ENCODE peak calls at places on chromosome 12, in four cellular contexts. One of them, this sample, is unnamed.

GRCh38 chr12:75650989-75651695 is 139.7 kb upstream of the KRR1 start:
- DNase-seq in hepatocyte: no peak
- DNase-seq in lower lobe of right lung: no peak
- DNase-seq in OCI-LY7: no peak
- DNase-seq in this sample: no peak

GRCh38 chr12:123712780-123713319 is 697 bp downstream of the ATP6V0A2 start:
- DNase-seq in hepatocyte: no peak
- DNase-seq in lower lobe of right lung: no peak
- DNase-seq in OCI-LY7: no peak
- DNase-seq in this sample: no peak

GRCh38 chr12:27338473-27338872 is 5.8 kb downstream of the BMAL2 start:
- DNase-seq in hepatocyte: no peak
- DNase-seq in lower lobe of right lung: no peak
- DNase-seq in OCI-LY7: no peak
- DNase-seq in this sample: no peak

GRCh38 chr12:51977320-51977753 is 25.8 kb downstream of the ACVR1B start:
- DNase-seq in hepatocyte: no peak
- DNase-seq in lower lobe of right lung: no peak
- DNase-seq in OCI-LY7: no peak
- DNase-seq in this sample: no peak

GRCh38 chr12:26031814-26032213 is 73.3 kb downstream of the RASSF8 start:
- DNase-seq in hepatocyte: no peak
- DNase-seq in lower lobe of right lung: no peak
- DNase-seq in OCI-LY7: no peak
- DNase-seq in this sample: no peak

GRCh38 chr12:65460076-65460475 is 181.6 kb downstream of the MSRB3 start:
- DNase-seq in hepatocyte: peak; percentile 27
- DNase-seq in lower lobe of right lung: no peak
- DNase-seq in OCI-LY7: no peak
- DNase-seq in this sample: no peak

GRCh38 chr12:64237382-64237781 is 15.3 kb upstream of the KICS2 start:
- DNase-seq in hepatocyte: no peak
- DNase-seq in lower lobe of right lung: no peak
- DNase-seq in OCI-LY7: no peak
- DNase-seq in this sample: peak; percentile 35

GRCh38 chr12:70744133-70744532 is 106.9 kb upstream of the PTPRB start:
- DNase-seq in hepatocyte: no peak
- DNase-seq in lower lobe of right lung: no peak
- DNase-seq in OCI-LY7: no peak
- DNase-seq in this sample: no peak

GRCh38 chr12:113142886-113143329 is 6.6 kb upstream of the CFAP73 start:
- DNase-seq in hepatocyte: no peak
- DNase-seq in lower lobe of right lung: no peak
- DNase-seq in OCI-LY7: no peak
- DNase-seq in this sample: no peak

GRCh38 chr12:25423355-25423754 is 129.7 kb downstream of the LMNTD1 start:
- DNase-seq in hepatocyte: peak; percentile 40
- DNase-seq in lower lobe of right lung: no peak
- DNase-seq in OCI-LY7: no peak
- DNase-seq in this sample: no peak

GRCh38 chr12:56877195-56878009 is 56.8 kb downstream of the SDR9C7 start:
- DNase-seq in hepatocyte: no peak
- DNase-seq in lower lobe of right lung: no peak
- DNase-seq in OCI-LY7: no peak
- DNase-seq in this sample: no peak

GRCh38 chr12:98154850-98155249 is 360.5 kb upstream of the TMPO start:
- DNase-seq in hepatocyte: peak; percentile 71
- DNase-seq in lower lobe of right lung: no peak
- DNase-seq in OCI-LY7: peak; percentile 53
- DNase-seq in this sample: no peak

GRCh38 chr12:52496590-52497071 is 3.6 kb upstream of the KRT6A start:
- DNase-seq in hepatocyte: no peak
- DNase-seq in lower lobe of right lung: no peak
- DNase-seq in OCI-LY7: no peak
- DNase-seq in this sample: no peak

GRCh38 chr12:123660328-123660727 is 10.6 kb upstream of the TCTN2 start:
- DNase-seq in hepatocyte: no peak
- DNase-seq in lower lobe of right lung: no peak
- DNase-seq in OCI-LY7: no peak
- DNase-seq in this sample: no peak

GRCh38 chr12:119621878-119622277 is 28.3 kb downstream of the TMEM233 start:
- DNase-seq in hepatocyte: no peak
- DNase-seq in lower lobe of right lung: no peak
- DNase-seq in OCI-LY7: no peak
- DNase-seq in this sample: peak; percentile 19

GRCh38 chr12:30806989-30807694 is 52.4 kb upstream of the CAPRIN2 start:
- DNase-seq in hepatocyte: peak; percentile 67
- DNase-seq in lower lobe of right lung: no peak
- DNase-seq in OCI-LY7: peak; percentile 63
- DNase-seq in this sample: peak; percentile 86

GRCh38 chr12:117561990-117562389 is 200.6 kb upstream of the NOS1 start:
- DNase-seq in hepatocyte: no peak
- DNase-seq in lower lobe of right lung: no peak
- DNase-seq in OCI-LY7: no peak
- DNase-seq in this sample: no peak

GRCh38 chr12:14769837-14770494 is 33.3 kb downstream of the WBP11 start:
- DNase-seq in hepatocyte: peak; percentile 89
- DNase-seq in lower lobe of right lung: peak; percentile 91
- DNase-seq in OCI-LY7: peak; percentile 95
- DNase-seq in this sample: no peak

GRCh38 chr12:90199008-90199407 is 490.4 kb upstream of the ATP2B1 start:
- DNase-seq in hepatocyte: no peak
- DNase-seq in lower lobe of right lung: no peak
- DNase-seq in OCI-LY7: no peak
- DNase-seq in this sample: no peak

GRCh38 chr12:111386891-111387290 is 18.0 kb upstream of the PHETA1 start:
- DNase-seq in hepatocyte: no peak
- DNase-seq in lower lobe of right lung: no peak
- DNase-seq in OCI-LY7: no peak
- DNase-seq in this sample: no peak

GRCh38 chr12:15278816-15279658 is 43.3 kb upstream of the PTPRO start:
- DNase-seq in hepatocyte: peak; percentile 44
- DNase-seq in lower lobe of right lung: peak; percentile 89
- DNase-seq in OCI-LY7: no peak
- DNase-seq in this sample: peak; percentile 78

GRCh38 chr12:124686001-124686884 is 118.8 kb upstream of the NCOR2 start:
- DNase-seq in hepatocyte: no peak
- DNase-seq in lower lobe of right lung: no peak
- DNase-seq in OCI-LY7: no peak
- DNase-seq in this sample: no peak

GRCh38 chr12:109462868-109463692 is 14.0 kb downstream of the KCTD10 start:
- DNase-seq in hepatocyte: peak; percentile 73
- DNase-seq in lower lobe of right lung: peak; percentile 78
- DNase-seq in OCI-LY7: no peak
- DNase-seq in this sample: peak; percentile 74

GRCh38 chr12:111410229-111411186 is 4.8 kb downstream of the SH2B3 start:
- DNase-seq in hepatocyte: no peak
- DNase-seq in lower lobe of right lung: peak; percentile 48
- DNase-seq in OCI-LY7: no peak
- DNase-seq in this sample: no peak

GRCh38 chr12:21988619-21989018 is 47.4 kb upstream of the ABCC9 start:
- DNase-seq in hepatocyte: no peak
- DNase-seq in lower lobe of right lung: no peak
- DNase-seq in OCI-LY7: no peak
- DNase-seq in this sample: no peak

GRCh38 chr12:133081408-133081806 is 684 bp downstream of the ZNF140 start:
- DNase-seq in hepatocyte: peak; percentile 10
- DNase-seq in lower lobe of right lung: no peak
- DNase-seq in OCI-LY7: peak; percentile 23
- DNase-seq in this sample: no peak

GRCh38 chr12:42447371-42447786 is 121.4 kb downstream of the PPHLN1 start:
- DNase-seq in hepatocyte: no peak
- DNase-seq in lower lobe of right lung: no peak
- DNase-seq in OCI-LY7: no peak
- DNase-seq in this sample: no peak

GRCh38 chr12:7498832-7499231 is 4.7 kb downstream of the CD163 start:
- DNase-seq in hepatocyte: no peak
- DNase-seq in lower lobe of right lung: no peak
- DNase-seq in OCI-LY7: no peak
- DNase-seq in this sample: no peak

GRCh38 chr12:132587781-132588180 is 22.6 kb downstream of the LRCOL1 start:
- DNase-seq in hepatocyte: no peak
- DNase-seq in lower lobe of right lung: no peak
- DNase-seq in OCI-LY7: no peak
- DNase-seq in this sample: no peak

GRCh38 chr12:25347716-25348261 is 97.1 kb upstream of the KRAS start:
- DNase-seq in hepatocyte: no peak
- DNase-seq in lower lobe of right lung: no peak
- DNase-seq in OCI-LY7: no peak
- DNase-seq in this sample: no peak

GRCh38 chr12:68796399-68796798 is 11.6 kb upstream of the MDM2 start:
- DNase-seq in hepatocyte: no peak
- DNase-seq in lower lobe of right lung: no peak
- DNase-seq in OCI-LY7: no peak
- DNase-seq in this sample: no peak

GRCh38 chr12:72271741-72272661 is at the start of gene TRHDE:
- DNase-seq in hepatocyte: peak; percentile 71
- DNase-seq in lower lobe of right lung: peak; percentile 68
- DNase-seq in OCI-LY7: no peak
- DNase-seq in this sample: no peak

GRCh38 chr12:105920161-105920684 is 218.5 kb downstream of the NUAK1 start:
- DNase-seq in hepatocyte: peak; percentile 13
- DNase-seq in lower lobe of right lung: no peak
- DNase-seq in OCI-LY7: no peak
- DNase-seq in this sample: no peak

GRCh38 chr12:115203661-115204060 is 519.7 kb upstream of the TBX3 start:
- DNase-seq in hepatocyte: no peak
- DNase-seq in lower lobe of right lung: no peak
- DNase-seq in OCI-LY7: no peak
- DNase-seq in this sample: no peak

GRCh38 chr12:10861366-10861765 is 12.1 kb upstream of the PRR4 start:
- DNase-seq in hepatocyte: no peak
- DNase-seq in lower lobe of right lung: no peak
- DNase-seq in OCI-LY7: no peak
- DNase-seq in this sample: no peak

GRCh38 chr12:80807640-80808288 is 91.1 kb downstream of the MYF5 start:
- DNase-seq in hepatocyte: no peak
- DNase-seq in lower lobe of right lung: no peak
- DNase-seq in OCI-LY7: no peak
- DNase-seq in this sample: no peak

GRCh38 chr12:82708507-82708906 is 21.8 kb downstream of the TMTC2 start:
- DNase-seq in hepatocyte: no peak
- DNase-seq in lower lobe of right lung: no peak
- DNase-seq in OCI-LY7: no peak
- DNase-seq in this sample: no peak

GRCh38 chr12:45388545-45388944 is 172.7 kb downstream of the ANO6 start:
- DNase-seq in hepatocyte: peak; percentile 40
- DNase-seq in lower lobe of right lung: no peak
- DNase-seq in OCI-LY7: peak; percentile 11
- DNase-seq in this sample: no peak

GRCh38 chr12:3035815-3036702 is 41.1 kb upstream of the TSPAN9 start:
- DNase-seq in hepatocyte: no peak
- DNase-seq in lower lobe of right lung: no peak
- DNase-seq in OCI-LY7: no peak
- DNase-seq in this sample: no peak
- TF ChIP-seq CTCF in hepatocyte: peak; percentile 35
- TF ChIP-seq CTCF in lower lobe of right lung: no peak
- TF ChIP-seq CTCF in OCI-LY7: peak; percentile 33
- TF ChIP-seq CTCF in this sample: peak; percentile 34

GRCh38 chr12:6135071-6135470 is 10.6 kb upstream of the VWF start:
- DNase-seq in hepatocyte: no peak
- DNase-seq in lower lobe of right lung: no peak
- DNase-seq in OCI-LY7: no peak
- DNase-seq in this sample: no peak

GRCh38 chr12:6132496-6132895 is 8.0 kb upstream of the VWF start:
- DNase-seq in hepatocyte: no peak
- DNase-seq in lower lobe of right lung: no peak
- DNase-seq in OCI-LY7: no peak
- DNase-seq in this sample: no peak

GRCh38 chr12:6133642-6134041 is 9.2 kb upstream of the VWF start:
- DNase-seq in hepatocyte: no peak
- DNase-seq in lower lobe of right lung: no peak
- DNase-seq in OCI-LY7: no peak
- DNase-seq in this sample: no peak
- H3K4me3 ChIP-seq in hepatocyte: no peak overlapping the region
- H3K4me3 ChIP-seq in lower lobe of right lung: no peak overlapping the region
- H3K4me3 ChIP-seq in OCI-LY7: no peak overlapping the region
- H3K4me3 ChIP-seq in this sample: no peak overlapping the region

GRCh38 chr12:9319044-9319841 is 111.0 kb upstream of the PZP start:
- DNase-seq in hepatocyte: no peak
- DNase-seq in lower lobe of right lung: no peak
- DNase-seq in OCI-LY7: peak; percentile 28
- DNase-seq in this sample: no peak
- TF ChIP-seq CTCF in hepatocyte: no peak
- TF ChIP-seq CTCF in lower lobe of right lung: no peak
- TF ChIP-seq CTCF in OCI-LY7: peak; percentile 46
- TF ChIP-seq CTCF in this sample: peak; percentile 27

GRCh38 chr12:94206886-94207285 is 58.5 kb downstream of the PLXNC1 start:
- DNase-seq in hepatocyte: no peak
- DNase-seq in lower lobe of right lung: no peak
- DNase-seq in OCI-LY7: no peak
- DNase-seq in this sample: peak; percentile 15

GRCh38 chr12:94211011-94211410 is 62.6 kb downstream of the PLXNC1 start:
- DNase-seq in hepatocyte: no peak
- DNase-seq in lower lobe of right lung: no peak
- DNase-seq in OCI-LY7: no peak
- DNase-seq in this sample: no peak

GRCh38 chr12:94207467-94208432 is 59.4 kb downstream of the PLXNC1 start:
- DNase-seq in hepatocyte: no peak
- DNase-seq in lower lobe of right lung: no peak
- DNase-seq in OCI-LY7: peak; percentile 83
- DNase-seq in this sample: peak; percentile 14

GRCh38 chr12:94208433-94208921 is 60.1 kb downstream of the PLXNC1 start:
- DNase-seq in hepatocyte: no peak
- DNase-seq in lower lobe of right lung: no peak
- DNase-seq in OCI-LY7: peak; percentile 22
- DNase-seq in this sample: no peak

DNA sequence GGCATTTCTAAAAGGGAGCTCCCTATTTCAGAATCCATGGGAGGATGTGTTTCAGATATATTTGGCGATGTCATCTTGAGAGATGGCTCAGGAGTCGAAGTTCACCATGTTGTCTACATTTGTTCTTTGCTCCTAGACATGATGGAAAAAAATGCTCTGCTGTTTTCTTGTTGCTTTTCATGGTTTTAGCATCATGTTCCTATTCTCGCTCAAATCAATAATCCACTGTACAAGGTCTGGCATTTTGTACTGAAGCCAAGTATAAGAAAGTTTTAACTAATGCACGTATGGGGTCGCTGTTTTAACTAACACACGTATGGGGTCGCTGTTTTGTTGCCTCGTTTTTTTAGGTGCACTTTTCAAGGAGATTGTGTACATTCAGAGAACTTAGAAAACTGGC is 60.9 kb downstream of the PLXNC1 start:
- DNase-seq in hepatocyte: no peak
- DNase-seq in lower lobe of right lung: no peak
- DNase-seq in OCI-LY7: no peak
- DNase-seq in this sample: no peak
- H3K4me3 ChIP-seq in hepatocyte: no peak overlapping the region
- H3K4me3 ChIP-seq in lower lobe of right lung: no peak overlapping the region
- H3K4me3 ChIP-seq in OCI-LY7: no peak overlapping the region
- H3K4me3 ChIP-seq in this sample: no peak overlapping the region

This sample was measured in LNCaP clone FGC.